ENCODE peak calls at places on chromosomes 13 and 19, in eight cellular contexts. One of them, this sample, is unnamed.
A peak's percentile ranks its signal among the peaks of the same experiment; 100 is the strongest.

GRCh38 chr13:71605744-71606143 is 261.3 kb downstream of the DACH1 start:
- DNase-seq in ascending aorta: no peak
- DNase-seq in lung: no peak
- DNase-seq in vagina: no peak
- DNase-seq in CD8-positive, alpha-beta memory T cell: no peak
- DNase-seq in CD4-positive, alpha-beta memory T cell: no peak
- DNase-seq in GM23248: no peak
- DNase-seq in aorta: no peak
- DNase-seq in this sample: no peak

GRCh38 chr13:44142911-44143665 is 230.5 kb upstream of the SERP2 start:
- DNase-seq in ascending aorta: no peak
- DNase-seq in lung: no peak
- DNase-seq in vagina: no peak
- DNase-seq in CD8-positive, alpha-beta memory T cell: no peak
- DNase-seq in CD4-positive, alpha-beta memory T cell: no peak
- DNase-seq in GM23248: peak; percentile 28
- DNase-seq in aorta: no peak
- DNase-seq in this sample: no peak

GRCh38 chr19:45862271-45862563 is 730 bp downstream of the SYMPK start:
- DNase-seq in ascending aorta: no peak
- DNase-seq in lung: no peak
- DNase-seq in vagina: no peak
- DNase-seq in CD8-positive, alpha-beta memory T cell: no peak
- DNase-seq in CD4-positive, alpha-beta memory T cell: no peak
- DNase-seq in GM23248: no peak
- DNase-seq in aorta: no peak
- DNase-seq in this sample: no peak

GRCh38 chr19:11551603-11552235 is 7.3 kb downstream of the ELOF1 start:
- DNase-seq in ascending aorta: no peak
- DNase-seq in lung: no peak
- DNase-seq in vagina: no peak
- DNase-seq in CD8-positive, alpha-beta memory T cell: no peak
- DNase-seq in CD4-positive, alpha-beta memory T cell: no peak
- DNase-seq in GM23248: peak; percentile 50
- DNase-seq in aorta: no peak
- DNase-seq in this sample: no peak

GRCh38 chr19:29271341-29271740 is 58.4 kb upstream of the UQCRFS1 start:
- DNase-seq in ascending aorta: no peak
- DNase-seq in lung: no peak
- DNase-seq in vagina: no peak
- DNase-seq in CD8-positive, alpha-beta memory T cell: no peak
- DNase-seq in CD4-positive, alpha-beta memory T cell: no peak
- DNase-seq in GM23248: no peak
- DNase-seq in aorta: no peak
- DNase-seq in this sample: no peak

GRCh38 chr19:11073568-11073967 is 15.7 kb upstream of the LDLR start:
- DNase-seq in ascending aorta: no peak
- DNase-seq in lung: no peak
- DNase-seq in vagina: no peak
- DNase-seq in CD8-positive, alpha-beta memory T cell: no peak
- DNase-seq in CD4-positive, alpha-beta memory T cell: no peak
- DNase-seq in GM23248: no peak
- DNase-seq in aorta: no peak
- DNase-seq in this sample: no peak

GRCh38 chr13:41610426-41610825 is 153.1 kb downstream of the RGCC start:
- DNase-seq in ascending aorta: no peak
- DNase-seq in lung: peak; percentile 76
- DNase-seq in vagina: no peak
- DNase-seq in CD8-positive, alpha-beta memory T cell: no peak
- DNase-seq in CD4-positive, alpha-beta memory T cell: no peak
- DNase-seq in GM23248: peak; percentile 91
- DNase-seq in aorta: no peak
- DNase-seq in this sample: no peak

GRCh38 chr19:15249912-15250634 is 17.8 kb upstream of the EPHX3 start:
- DNase-seq in ascending aorta: no peak
- DNase-seq in lung: no peak
- DNase-seq in vagina: no peak
- DNase-seq in CD8-positive, alpha-beta memory T cell: no peak
- DNase-seq in CD4-positive, alpha-beta memory T cell: no peak
- DNase-seq in GM23248: peak; percentile 97
- DNase-seq in aorta: peak; percentile 92
- DNase-seq in this sample: no peak

GRCh38 chr19:2962018-2962670 is 15.2 kb upstream of the TLE6 start:
- DNase-seq in ascending aorta: no peak
- DNase-seq in lung: peak; percentile 49
- DNase-seq in vagina: no peak
- DNase-seq in CD8-positive, alpha-beta memory T cell: peak; percentile 80
- DNase-seq in CD4-positive, alpha-beta memory T cell: peak; percentile 75
- DNase-seq in GM23248: peak; percentile 76
- DNase-seq in aorta: no peak
- DNase-seq in this sample: peak; percentile 75

GRCh38 chr19:41553804-41554203 is 22.2 kb upstream of the CEACAM21 start:
- DNase-seq in ascending aorta: no peak
- DNase-seq in lung: no peak
- DNase-seq in vagina: no peak
- DNase-seq in CD8-positive, alpha-beta memory T cell: no peak
- DNase-seq in CD4-positive, alpha-beta memory T cell: no peak
- DNase-seq in GM23248: no peak
- DNase-seq in aorta: no peak
- DNase-seq in this sample: no peak

GRCh38 chr19:41548954-41549688 is 26.8 kb upstream of the CEACAM21 start:
- DNase-seq in ascending aorta: no peak
- DNase-seq in lung: no peak
- DNase-seq in vagina: no peak
- DNase-seq in CD8-positive, alpha-beta memory T cell: peak; percentile 78
- DNase-seq in CD4-positive, alpha-beta memory T cell: peak; percentile 82
- DNase-seq in GM23248: no peak
- DNase-seq in aorta: no peak
- DNase-seq in this sample: peak; percentile 91

GRCh38 chr19:41552558-41552957 is 23.4 kb upstream of the CEACAM21 start:
- DNase-seq in ascending aorta: no peak
- DNase-seq in lung: no peak
- DNase-seq in vagina: no peak
- DNase-seq in CD8-positive, alpha-beta memory T cell: no peak
- DNase-seq in CD4-positive, alpha-beta memory T cell: no peak
- DNase-seq in GM23248: no peak
- DNase-seq in aorta: no peak
- DNase-seq in this sample: no peak

GRCh38 chr19:41551711-41552110 is 24.3 kb upstream of the CEACAM21 start:
- DNase-seq in ascending aorta: no peak
- DNase-seq in lung: no peak
- DNase-seq in vagina: no peak
- DNase-seq in CD8-positive, alpha-beta memory T cell: no peak
- DNase-seq in CD4-positive, alpha-beta memory T cell: no peak
- DNase-seq in GM23248: no peak
- DNase-seq in aorta: no peak
- DNase-seq in this sample: no peak

GRCh38 chr19:41551212-41551610 is 24.8 kb upstream of the CEACAM21 start:
- DNase-seq in ascending aorta: no peak
- DNase-seq in lung: no peak
- DNase-seq in vagina: no peak
- DNase-seq in CD8-positive, alpha-beta memory T cell: no peak
- DNase-seq in CD4-positive, alpha-beta memory T cell: no peak
- DNase-seq in GM23248: no peak
- DNase-seq in aorta: no peak
- DNase-seq in this sample: no peak
- H3K4me3 ChIP-seq in ascending aorta: no peak overlapping the region
- H3K4me3 ChIP-seq in lung: no peak overlapping the region
- H3K4me3 ChIP-seq in vagina: no peak overlapping the region
- H3K4me3 ChIP-seq in CD8-positive, alpha-beta memory T cell: peak overlapping the region; percentile 88
- H3K4me3 ChIP-seq in CD4-positive, alpha-beta memory T cell: peak overlapping the region; percentile 91
- H3K4me3 ChIP-seq in GM23248: no peak overlapping the region
- H3K4me3 ChIP-seq in aorta: no peak overlapping the region
- H3K4me3 ChIP-seq in this sample: peak overlapping the region; percentile 100

GRCh38 chr13:40568672-40569350 is 97.6 kb downstream of the FOXO1 start:
- DNase-seq in ascending aorta: no peak
- DNase-seq in lung: no peak
- DNase-seq in vagina: no peak
- DNase-seq in CD8-positive, alpha-beta memory T cell: no peak
- DNase-seq in CD4-positive, alpha-beta memory T cell: no peak
- DNase-seq in GM23248: peak; percentile 16
- DNase-seq in aorta: no peak
- DNase-seq in this sample: no peak
- H3K27ac ChIP-seq in ascending aorta: no peak overlapping the region
- H3K27ac ChIP-seq in lung: no peak overlapping the region
- H3K27ac ChIP-seq in vagina: no peak overlapping the region
- H3K27ac ChIP-seq in CD8-positive, alpha-beta memory T cell: no peak overlapping the region
- H3K27ac ChIP-seq in CD4-positive, alpha-beta memory T cell: no peak overlapping the region
- H3K27ac ChIP-seq in GM23248: no peak overlapping the region
- H3K27ac ChIP-seq in aorta: no peak overlapping the region
- H3K27ac ChIP-seq in this sample: no peak overlapping the region

GRCh38 chr19:9148687-9149086 is 8.5 kb downstream of the ZNF317 start:
- DNase-seq in ascending aorta: no peak
- DNase-seq in lung: no peak
- DNase-seq in vagina: no peak
- DNase-seq in CD8-positive, alpha-beta memory T cell: no peak
- DNase-seq in CD4-positive, alpha-beta memory T cell: no peak
- DNase-seq in GM23248: no peak
- DNase-seq in aorta: no peak
- DNase-seq in this sample: no peak
- H3K9me3 ChIP-seq in ascending aorta: peaks cover 8% of the 10 kb centered on the region
- H3K9me3 ChIP-seq in lung: peaks cover 10% of the 10 kb centered on the region
- H3K9me3 ChIP-seq in vagina: peaks cover 17% of the 10 kb centered on the region
- H3K9me3 ChIP-seq in CD8-positive, alpha-beta memory T cell: peaks cover 8% of the 10 kb centered on the region
- H3K9me3 ChIP-seq in CD4-positive, alpha-beta memory T cell: no peaks in the 10 kb centered on the region
- H3K9me3 ChIP-seq in GM23248: no peaks in the 10 kb centered on the region
- H3K9me3 ChIP-seq in aorta: peaks cover 4% of the 10 kb centered on the region
- H3K9me3 ChIP-seq in this sample: peaks cover 60% of the 10 kb centered on the region

DNA sequence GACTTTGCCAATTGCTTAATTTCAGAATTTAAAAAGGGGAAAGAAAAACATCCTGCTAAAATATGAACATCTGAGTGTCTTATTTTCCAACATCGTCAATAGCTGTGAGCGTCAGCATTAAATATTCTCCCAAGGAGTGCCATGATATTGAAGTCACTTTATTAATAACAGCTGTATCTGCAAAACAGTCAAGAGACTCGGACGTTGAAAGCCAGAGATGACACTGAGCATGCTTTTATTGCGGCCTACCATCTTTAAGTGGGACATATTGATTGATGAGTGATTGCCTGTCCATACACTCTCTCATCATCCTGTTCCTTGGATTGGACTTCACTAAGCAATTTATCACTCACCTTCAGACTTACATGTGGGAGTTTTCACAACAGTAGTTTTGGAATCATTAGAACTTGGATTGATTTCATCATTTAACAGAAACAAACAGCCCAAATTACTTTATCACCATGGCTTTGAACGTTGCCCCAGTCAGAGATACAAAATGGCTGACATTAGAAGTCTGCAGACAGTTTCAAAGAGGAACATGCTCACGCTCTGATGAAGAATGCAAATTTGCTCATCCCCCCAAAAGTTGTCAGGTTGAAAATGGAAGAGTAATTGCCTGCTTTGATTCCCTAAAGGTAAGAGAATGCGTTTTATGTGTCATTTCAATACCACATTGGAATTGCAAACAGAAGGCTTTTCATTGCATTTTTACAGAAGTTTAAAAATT is 53.8 kb downstream of the MBNL2 start:
- DNase-seq in ascending aorta: no peak
- DNase-seq in lung: no peak
- DNase-seq in vagina: no peak
- DNase-seq in CD8-positive, alpha-beta memory T cell: no peak
- DNase-seq in CD4-positive, alpha-beta memory T cell: no peak
- DNase-seq in GM23248: peak; percentile 52
- DNase-seq in aorta: no peak
- DNase-seq in this sample: no peak
- H3K4me3 ChIP-seq in ascending aorta: no peak overlapping the region
- H3K4me3 ChIP-seq in lung: no peak overlapping the region
- H3K4me3 ChIP-seq in vagina: no peak overlapping the region
- H3K4me3 ChIP-seq in CD8-positive, alpha-beta memory T cell: no peak overlapping the region
- H3K4me3 ChIP-seq in CD4-positive, alpha-beta memory T cell: no peak overlapping the region
- H3K4me3 ChIP-seq in GM23248: peak overlapping the region; percentile 51
- H3K4me3 ChIP-seq in aorta: no peak overlapping the region
- H3K4me3 ChIP-seq in this sample: no peak overlapping the region

DNA sequence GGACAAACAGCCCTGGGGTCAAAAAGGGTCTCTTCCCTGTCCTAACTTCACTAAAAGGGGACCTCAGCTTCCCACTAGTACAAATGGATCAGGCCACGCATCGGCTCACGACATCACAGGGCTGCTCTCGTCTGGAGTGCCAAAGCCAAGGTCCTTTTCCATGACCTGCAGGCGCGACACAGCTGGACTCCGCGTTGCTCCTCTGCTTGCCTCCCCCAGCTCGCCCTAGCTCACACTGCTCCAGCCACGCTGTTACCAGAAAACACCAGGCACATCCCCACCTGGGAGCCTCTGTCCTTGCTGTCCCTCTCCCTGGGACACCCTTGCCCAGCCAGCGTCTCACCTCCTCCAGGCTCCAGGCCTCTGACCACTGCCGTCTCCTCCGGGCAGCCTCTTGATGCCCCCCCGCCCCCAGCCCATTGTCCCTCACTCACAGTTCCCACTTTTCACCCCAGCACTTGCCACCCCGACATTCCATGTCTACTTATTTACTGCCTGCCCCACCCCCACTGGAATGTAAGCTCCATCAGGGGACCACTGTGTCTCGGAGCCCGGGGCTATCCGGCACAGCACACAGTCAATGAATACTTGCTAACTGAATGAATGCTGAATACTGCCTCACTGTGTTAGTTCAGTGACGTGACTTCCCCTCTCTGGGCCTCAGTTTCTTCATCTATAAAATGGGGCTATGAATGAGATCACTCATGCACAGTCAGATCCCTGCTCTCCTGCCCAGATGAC is 20.7 kb downstream of the AKT2 start:
- DNase-seq in ascending aorta: no peak
- DNase-seq in lung: no peak
- DNase-seq in vagina: no peak
- DNase-seq in CD8-positive, alpha-beta memory T cell: no peak
- DNase-seq in CD4-positive, alpha-beta memory T cell: no peak
- DNase-seq in GM23248: no peak
- DNase-seq in aorta: no peak
- DNase-seq in this sample: no peak
- H3K27ac ChIP-seq in ascending aorta: no peak overlapping the region
- H3K27ac ChIP-seq in lung: no peak overlapping the region
- H3K27ac ChIP-seq in vagina: no peak overlapping the region
- H3K27ac ChIP-seq in CD8-positive, alpha-beta memory T cell: no peak overlapping the region
- H3K27ac ChIP-seq in CD4-positive, alpha-beta memory T cell: no peak overlapping the region
- H3K27ac ChIP-seq in GM23248: no peak overlapping the region
- H3K27ac ChIP-seq in aorta: no peak overlapping the region
- H3K27ac ChIP-seq in this sample: no peak overlapping the region

DNA sequence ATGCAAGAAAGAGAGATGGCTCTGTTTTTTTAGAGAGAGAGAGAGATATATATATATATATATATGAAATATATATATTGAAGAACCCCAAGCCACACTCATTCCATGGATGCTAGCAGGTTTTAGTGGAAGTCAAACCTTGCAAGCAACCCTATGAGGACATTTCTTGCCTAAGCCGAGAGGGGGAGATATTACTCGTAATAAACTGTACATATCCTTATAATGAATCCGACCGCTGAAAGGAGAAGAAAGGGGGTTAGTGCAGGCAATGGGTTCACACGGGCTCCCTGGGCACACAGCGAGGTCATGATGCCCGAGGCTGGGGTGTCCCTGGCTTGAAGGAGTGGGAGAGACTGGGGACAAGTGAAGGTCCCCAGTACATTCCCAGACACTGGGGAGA is 78.3 kb downstream of the IER2 start:
- DNase-seq in ascending aorta: no peak
- DNase-seq in lung: no peak
- DNase-seq in vagina: no peak
- DNase-seq in CD8-positive, alpha-beta memory T cell: no peak
- DNase-seq in CD4-positive, alpha-beta memory T cell: no peak
- DNase-seq in GM23248: no peak
- DNase-seq in aorta: no peak
- DNase-seq in this sample: no peak
- H3K9me3 ChIP-seq in ascending aorta: no peaks in the 10 kb centered on the region
- H3K9me3 ChIP-seq in lung: no peaks in the 10 kb centered on the region
- H3K9me3 ChIP-seq in vagina: no peaks in the 10 kb centered on the region
- H3K9me3 ChIP-seq in CD8-positive, alpha-beta memory T cell: no peaks in the 10 kb centered on the region
- H3K9me3 ChIP-seq in CD4-positive, alpha-beta memory T cell: no peaks in the 10 kb centered on the region
- H3K9me3 ChIP-seq in GM23248: no peaks in the 10 kb centered on the region
- H3K9me3 ChIP-seq in aorta: no peaks in the 10 kb centered on the region
- H3K9me3 ChIP-seq in this sample: no peaks in the 10 kb centered on the region

This sample was measured in CD4-positive, CD25-positive, alpha-beta regulatory T cell.